ENCODE peak calls at places on chromosome 20, in nine cellular contexts. T, X, Y, F, C, N, U, M and S are unnamed samples.

GRCh38 chr20:38454556-38455473 is 17.8 kb upstream of the RALGAPB start:
- DNase-seq in Y (no peak), X (no peak), F (no peak), N (no peak), T (no peak), C (no peak), U (no peak), M (no peak), S (no peak)

GRCh38 chr20:46978871-46979536 is 84.4 kb downstream of the EYA2 start:
- DNase-seq in U (no peak), T (no peak), F (no peak), C (no peak), X (no peak), M (no peak), Y (no peak), N (no peak), S (no peak)

GRCh38 chr20:35617397-35618031 is 1.9 kb downstream of the SPAG4 start:
- DNase-seq in U (peak), C (peak), T (peak), M (peak), F (peak), Y (no peak), X (peak), N (peak), S (peak)

GRCh38 chr20:39107741-39108140 is 145.6 kb downstream of the DHX35 start:
- DNase-seq in T (no peak), C (no peak), M (no peak), U (peak), Y (no peak), X (no peak), N (no peak), F (peak), S (no peak)

GRCh38 chr20:52242237-52243230 is 51.0 kb upstream of the ZFP64 start:
- DNase-seq in X (peak), U (peak), T (peak), C (no peak), M (peak), F (peak), Y (no peak), N (peak), S (peak)

GRCh38 chr20:31845300-31845863 is at the start of gene FOXS1:
- DNase-seq in T (peak), X (no peak), U (no peak), N (peak), M (no peak), F (no peak), C (no peak), Y (no peak), S (peak)

GRCh38 chr20:38143646-38144554 is 21.2 kb downstream of the TGM2 start:
- DNase-seq in F (peak), N (peak), X (peak), U (peak), M (peak), C (peak), Y (no peak), T (peak), S (no peak)

GRCh38 chr20:20594171-20594530 is 118.3 kb downstream of the RALGAPA2 start:
- DNase-seq in U (peak), F (peak), M (peak), T (peak), X (peak), C (no peak), Y (no peak), N (peak), S (no peak)

GRCh38 chr20:58892126-58892931 is 39.8 kb downstream of the GNAS start:
- DNase-seq in X (peak), C (peak), N (peak), M (peak), F (peak), T (peak), U (peak), Y (peak), S (peak)

GRCh38 chr20:48052492-48052870 is 267.2 kb upstream of the SULF2 start:
- DNase-seq in N (peak), U (peak), X (peak), M (peak), C (peak), Y (no peak), T (peak), F (no peak), S (no peak)

GRCh38 chr20:36074983-36075382 is 79.6 kb upstream of the EPB41L1 start:
- DNase-seq in F (no peak), Y (no peak), U (no peak), N (no peak), M (peak), X (no peak), T (no peak), C (no peak), S (no peak)

GRCh38 chr20:41616228-41616627 is 1.9 kb downstream of the CHD6 start:
- DNase-seq in T (peak), N (no peak), U (peak), Y (no peak), X (no peak), C (no peak), M (no peak), F (peak), S (no peak)
- H3K4me3 ChIP-seq in T (no peak), N (no peak), U (peak), Y (no peak), X (no peak), C (no peak), M (no peak), F (no peak), S (no peak)

DNA sequence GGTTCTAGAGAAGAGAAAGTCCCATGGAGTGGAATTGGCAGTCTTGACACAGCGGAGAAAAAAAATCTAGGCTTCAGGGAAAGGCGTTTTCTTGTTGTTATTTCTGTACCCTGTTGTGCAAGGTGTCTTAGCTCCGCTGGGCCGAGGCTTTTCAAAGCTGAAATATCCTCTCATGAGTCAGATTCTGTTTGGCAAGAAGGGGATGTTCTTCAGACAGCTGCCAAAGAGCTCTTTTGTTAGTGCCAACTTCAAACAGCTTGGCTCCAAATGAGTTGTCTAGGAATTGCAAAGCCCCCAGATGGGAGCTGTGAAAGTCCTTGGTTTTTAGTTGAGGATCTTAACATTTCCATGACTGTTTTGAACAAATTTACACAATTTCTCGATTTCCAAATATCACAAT is 45.6 kb downstream of the LRRN4 start:
- DNase-seq in N (peak), C (peak), F (peak), Y (no peak), T (peak), X (no peak), M (peak), U (peak), S (no peak)
- H3K4me3 ChIP-seq in N (peak), C (no peak), F (no peak), Y (no peak), T (no peak), X (peak), M (peak), U (peak), S (no peak)

DNA sequence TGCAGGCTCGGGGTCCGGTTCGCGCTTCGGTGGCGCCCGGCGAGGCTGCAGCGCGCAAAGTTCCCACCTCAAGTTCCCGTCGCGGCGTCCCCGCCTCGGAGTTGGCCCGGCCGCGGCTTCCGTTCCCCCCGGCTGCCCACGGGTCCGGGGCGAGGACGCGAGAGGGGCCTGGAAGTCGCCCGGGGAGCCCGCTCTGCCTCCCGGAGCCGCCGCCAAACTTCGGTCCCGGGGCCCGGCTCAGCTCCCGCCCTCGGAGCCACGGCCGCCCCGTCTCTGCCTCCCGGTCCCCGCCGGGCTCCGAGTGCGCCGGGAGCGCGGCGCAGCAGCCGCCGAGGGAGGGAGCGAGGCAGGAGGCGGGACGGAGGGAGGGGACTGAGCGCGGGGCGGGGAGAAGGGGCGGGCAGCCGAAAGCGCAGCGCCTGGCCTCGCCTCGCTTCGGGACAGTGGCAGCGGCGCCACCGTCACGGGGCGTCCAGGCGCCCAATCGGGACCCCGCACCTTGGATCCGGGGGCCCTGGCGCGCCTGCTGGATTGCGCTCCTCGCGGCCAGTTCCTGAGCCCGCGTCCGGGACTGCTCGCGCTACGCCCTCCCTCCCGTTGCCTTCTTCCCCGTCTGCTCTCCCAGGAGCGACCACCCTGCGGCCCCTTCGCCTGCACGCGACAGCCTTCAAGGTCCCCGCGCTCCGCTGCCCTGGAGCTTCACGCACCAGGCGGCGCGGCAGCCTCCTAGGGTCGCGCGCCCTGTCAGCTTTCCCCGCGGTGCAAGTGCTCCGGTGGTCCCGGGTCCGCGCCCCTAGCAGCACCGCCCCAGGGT is at the start of gene KCNG1:
- DNase-seq in M (peak), T (peak), C (peak), X (peak), N (peak), F (peak), Y (no peak), U (peak), S (peak)
- H3K4me3 ChIP-seq in M (peak), T (peak), C (peak), X (peak), N (peak), F (peak), Y (peak), U (peak), S (peak)

GRCh38 chr20:25216199-25216945 is 20.9 kb downstream of the ENTPD6 start:
- DNase-seq in N (no peak), U (no peak), C (no peak), Y (no peak), M (no peak), T (no peak), F (no peak), X (no peak), S (peak)

GRCh38 chr20:25214824-25215223 is 19.3 kb downstream of the ENTPD6 start:
- DNase-seq in T (no peak), C (no peak), F (no peak), M (no peak), X (no peak), U (no peak), Y (no peak), N (no peak), S (no peak)

GRCh38 chr20:25215521-25215920 is 20.0 kb downstream of the ENTPD6 start:
- DNase-seq in U (no peak), Y (no peak), N (no peak), F (no peak), X (no peak), M (no peak), T (no peak), C (no peak), S (peak)

GRCh38 chr20:25213566-25214415 is 18.3 kb downstream of the ENTPD6 start:
- DNase-seq in C (no peak), F (no peak), U (no peak), X (no peak), Y (no peak), M (no peak), T (no peak), N (no peak), S (no peak)

GRCh38 chr20:25214416-25214770 is 18.9 kb downstream of the ENTPD6 start:
- DNase-seq in C (no peak), Y (no peak), X (no peak), U (no peak), N (no peak), M (no peak), T (no peak), F (no peak), S (no peak)
- H3K4me3 ChIP-seq in C (no peak), Y (no peak), X (no peak), U (no peak), N (no peak), M (no peak), T (no peak), F (no peak), S (no peak)

DNA sequence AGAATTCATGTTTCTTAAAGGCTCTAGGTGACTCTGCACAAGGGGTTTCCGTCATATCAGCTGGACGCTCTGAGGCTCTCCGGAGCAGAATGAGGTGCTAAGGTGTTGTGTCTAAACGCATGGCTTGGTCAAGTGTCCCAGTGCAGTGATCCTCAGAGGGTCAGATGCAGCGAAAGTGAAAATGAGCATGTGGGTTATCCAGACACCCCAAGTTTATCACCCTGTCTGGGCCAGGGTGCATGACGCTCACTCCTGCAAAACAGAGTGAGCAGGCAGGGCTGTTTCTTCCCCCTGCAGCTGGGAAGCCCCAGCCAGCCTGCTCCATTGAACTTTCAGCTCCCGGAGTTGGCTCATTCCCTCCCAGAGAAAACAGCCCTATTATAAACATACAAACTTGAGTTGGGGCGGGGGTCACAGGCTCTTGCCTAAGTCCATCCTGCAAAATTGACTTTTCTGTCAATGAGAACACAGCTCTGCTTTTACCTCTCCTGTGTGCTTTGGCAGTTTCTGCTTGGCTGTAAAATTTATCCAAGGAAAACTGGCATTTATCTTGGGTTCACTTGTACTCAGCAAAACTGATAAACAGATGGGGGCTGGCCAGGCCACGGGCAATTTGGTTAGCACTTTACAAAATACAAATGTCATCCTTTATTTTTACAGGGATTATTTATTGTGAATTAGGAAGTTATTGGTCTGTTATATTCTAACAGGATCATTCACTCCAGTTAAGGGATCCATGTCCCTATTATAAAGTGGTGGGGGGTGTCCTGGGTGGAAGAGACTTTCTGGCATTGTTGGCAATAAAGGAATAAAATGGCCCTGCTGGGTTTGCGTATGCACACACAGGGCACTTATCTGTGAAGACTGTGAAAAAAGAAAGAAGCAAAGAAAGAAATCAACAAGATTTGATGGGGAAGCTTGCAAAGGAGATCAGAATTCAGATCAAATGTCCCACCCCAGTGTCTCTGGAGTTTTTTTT is 154.9 kb downstream of the FOXA2 start:
- DNase-seq in Y (no peak), U (no peak), X (no peak), F (no peak), T (no peak), M (no peak), C (no peak), N (no peak), S (no peak)
- H3K4me3 ChIP-seq in Y (no peak), U (no peak), X (no peak), F (no peak), T (no peak), M (no peak), C (no peak), N (no peak), S (no peak)

GRCh38 chr20:62716941-62717310 is 8.3 kb downstream of the NTSR1 start:
- DNase-seq in F (no peak), M (no peak), T (no peak), C (no peak), N (no peak), U (no peak), Y (no peak), X (no peak), S (no peak)
- H3K4me3 ChIP-seq in F (no peak), M (no peak), T (no peak), C (no peak), N (no peak), U (no peak), Y (no peak), X (no peak), S (no peak)

DNA sequence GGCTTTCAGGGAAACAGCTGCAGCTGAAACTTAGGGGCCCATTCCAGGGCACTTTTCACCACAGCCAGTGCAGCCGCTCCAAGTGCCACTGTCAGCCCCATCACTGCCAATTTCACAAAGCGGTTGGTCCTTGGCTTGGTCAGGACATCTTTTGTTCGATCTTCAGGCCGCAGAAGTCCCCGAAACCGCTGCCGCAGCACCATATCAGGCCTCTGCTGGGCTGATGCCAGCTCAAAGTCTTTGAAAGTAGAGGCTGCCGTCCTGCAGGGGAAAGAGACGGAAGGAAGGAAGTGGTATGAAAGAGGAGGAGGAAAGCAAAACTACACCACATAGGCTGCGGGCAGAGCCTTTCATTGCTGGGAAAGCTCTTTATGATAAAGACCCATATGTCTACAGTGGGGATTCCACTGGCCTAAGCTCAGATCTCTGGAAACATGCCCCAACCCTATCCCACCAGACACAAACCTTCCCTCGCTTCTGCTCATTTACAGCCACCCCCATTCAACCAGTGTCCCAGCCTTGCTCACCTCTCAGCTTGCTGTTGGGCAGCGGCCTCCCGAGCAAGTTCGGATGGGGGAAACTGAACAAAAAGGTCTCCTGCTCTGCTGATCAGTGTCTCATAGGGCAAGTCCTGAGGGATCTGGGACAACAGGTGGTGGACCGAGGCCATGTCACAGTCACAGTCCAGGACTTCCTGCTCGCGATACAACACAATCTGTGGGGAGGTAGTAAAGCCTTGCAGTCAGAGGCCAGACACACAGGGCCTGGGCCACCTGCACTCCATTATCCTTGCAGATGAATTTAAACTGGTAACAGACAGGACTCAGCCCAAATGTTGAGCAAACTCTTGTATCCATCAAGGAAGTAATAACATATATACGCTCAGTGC is 23.5 kb downstream of the TBC1D20 start:
- DNase-seq in M (no peak), X (no peak), Y (peak), N (peak), T (no peak), C (no peak), U (no peak), F (no peak), S (no peak)
- H3K4me3 ChIP-seq in M (no peak), X (no peak), Y (peak), N (no peak), T (no peak), C (no peak), U (no peak), F (no peak), S (no peak)

GRCh38 chr20:41697861-41698559 is 79.8 kb upstream of the CHD6 start:
- DNase-seq in N (peak), M (peak), U (peak), T (peak), F (peak), C (no peak), X (peak), Y (no peak), S (peak)

GRCh38 chr20:41701596-41702350 is 83.6 kb upstream of the CHD6 start:
- DNase-seq in C (peak), M (no peak), Y (no peak), U (no peak), N (no peak), F (no peak), X (no peak), T (peak), S (peak)

GRCh38 chr20:41704896-41705295 is 86.7 kb upstream of the CHD6 start:
- DNase-seq in Y (no peak), U (no peak), C (no peak), X (no peak), F (no peak), T (no peak), M (no peak), N (no peak), S (no peak)

GRCh38 chr20:41702647-41703046 is 84.5 kb upstream of the CHD6 start:
- DNase-seq in N (no peak), C (no peak), M (no peak), U (no peak), F (no peak), T (no peak), X (no peak), Y (no peak), S (no peak)
- H3K4me3 ChIP-seq in N (no peak), C (no peak), M (no peak), U (no peak), F (no peak), T (no peak), X (no peak), Y (no peak), S (no peak)

GRCh38 chr20:57396638-57397003 is 5.4 kb downstream of the RBM38 start:
- DNase-seq in U (no peak), F (no peak), M (no peak), C (no peak), N (no peak), Y (no peak), X (no peak), T (no peak), S (no peak)

GRCh38 chr20:57398901-57399535 is 7.8 kb downstream of the RBM38 start:
- DNase-seq in T (no peak), C (no peak), F (no peak), X (no peak), N (no peak), Y (no peak), U (peak), M (no peak), S (peak)

GRCh38 chr20:57397004-57397692 is 6.0 kb downstream of the RBM38 start:
- DNase-seq in M (peak), Y (no peak), X (no peak), F (no peak), C (no peak), U (no peak), T (no peak), N (no peak), S (no peak)

GRCh38 chr20:57398231-57398821 is 7.1 kb downstream of the RBM38 start:
- DNase-seq in N (no peak), C (no peak), M (no peak), X (no peak), Y (peak), T (no peak), U (no peak), F (no peak), S (peak)

DNA sequence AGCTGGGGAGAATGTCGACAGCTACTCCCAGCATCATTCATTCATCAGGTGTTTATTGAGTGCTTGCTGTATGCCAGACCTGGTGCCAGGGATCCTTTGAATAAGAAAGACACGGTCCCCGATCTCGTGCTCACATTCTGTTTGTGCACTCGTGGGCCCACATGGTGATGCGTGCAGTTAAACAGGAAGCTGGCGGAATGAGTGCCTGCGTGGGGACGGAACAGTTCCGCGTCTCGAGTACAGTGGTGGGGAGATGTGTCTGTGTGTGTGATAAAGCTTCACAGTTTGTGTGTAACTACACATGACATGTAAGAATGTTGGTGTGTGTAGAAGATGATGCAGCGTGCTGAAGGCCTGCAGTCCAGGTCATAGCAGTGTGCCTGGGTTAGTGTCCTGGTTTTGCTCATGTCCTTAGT is 6.5 kb downstream of the RBM38 start:
- DNase-seq in C (no peak), F (no peak), M (no peak), X (no peak), T (no peak), Y (peak), N (no peak), U (no peak), S (no peak)
- H3K4me3 ChIP-seq in C (no peak), F (no peak), M (no peak), X (no peak), T (no peak), Y (peak), N (no peak), U (no peak), S (no peak)

GRCh38 chr20:44003609-44004008 is 89.0 kb downstream of the TOX2 start:
- DNase-seq in C (no peak), T (no peak), U (no peak), F (no peak), X (no peak), M (no peak), N (no peak), Y (no peak), S (no peak)
- H3K4me3 ChIP-seq in C (no peak), T (no peak), U (no peak), F (no peak), X (no peak), M (no peak), N (no peak), Y (no peak), S (no peak)